ENCODE peak calls at places on chromosomes 6 and 20, in ten cellular contexts. One of them, this sample, is unnamed.
A peak's percentile ranks its signal among the peaks of the same experiment; 100 is the strongest.

GRCh38 chr20:8251201-8251575 is 119.1 kb downstream of the PLCB1 start:
- DNase-seq in fibroblast of lung: no peak
- DNase-seq in OCI-LY7: no peak
- DNase-seq in fibroblast of mammary gland: no peak
- DNase-seq in HEK293T: no peak
- DNase-seq in activated T-helper 1 cell treated with anti-CD3 and anti-CD28 coated beads, Interleukin-2, amount 50 U/mL, for 16 hours: no peak
- DNase-seq in stimulated activated CD8-positive, alpha-beta memory T cell treated with anti-CD3 and anti-CD28 coated beads, Interleukin-12 subunit alpha, Interleukin-12 subunit beta, amount 100 ng/mL, for 4 hours: no peak
- DNase-seq in DMS153: no peak
- DNase-seq in ureter: no peak
- DNase-seq in NCI-H2029: no peak
- DNase-seq in this sample: no peak

GRCh38 chr6:109453594-109454482 is 1.7 kb downstream of the MICAL1 start:
- DNase-seq in NCI-H2029: no peak
- DNase-seq in fibroblast of lung: no peak
- DNase-seq in HEK293T: no peak
- DNase-seq in DMS153: peak; percentile 43
- DNase-seq in fibroblast of mammary gland: no peak
- DNase-seq in OCI-LY7: peak; percentile 52
- DNase-seq in stimulated activated CD8-positive, alpha-beta memory T cell treated with anti-CD3 and anti-CD28 coated beads, Interleukin-12 subunit alpha, Interleukin-12 subunit beta, amount 100 ng/mL, for 4 hours: no peak
- DNase-seq in ureter: peak; percentile 71
- DNase-seq in activated T-helper 1 cell treated with anti-CD3 and anti-CD28 coated beads, Interleukin-2, amount 50 U/mL, for 16 hours: no peak
- DNase-seq in this sample: no peak

GRCh38 chr20:33843854-33844253 is 32.7 kb downstream of the CHMP4B start:
- DNase-seq in activated T-helper 1 cell treated with anti-CD3 and anti-CD28 coated beads, Interleukin-2, amount 50 U/mL, for 16 hours: no peak
- DNase-seq in fibroblast of mammary gland: no peak
- DNase-seq in stimulated activated CD8-positive, alpha-beta memory T cell treated with anti-CD3 and anti-CD28 coated beads, Interleukin-12 subunit alpha, Interleukin-12 subunit beta, amount 100 ng/mL, for 4 hours: no peak
- DNase-seq in HEK293T: no peak
- DNase-seq in ureter: no peak
- DNase-seq in OCI-LY7: no peak
- DNase-seq in fibroblast of lung: no peak
- DNase-seq in DMS153: no peak
- DNase-seq in NCI-H2029: no peak
- DNase-seq in this sample: no peak

GRCh38 chr6:165891320-165891719 is 228.3 kb upstream of the PDE10A start:
- DNase-seq in HEK293T: no peak
- DNase-seq in activated T-helper 1 cell treated with anti-CD3 and anti-CD28 coated beads, Interleukin-2, amount 50 U/mL, for 16 hours: no peak
- DNase-seq in OCI-LY7: no peak
- DNase-seq in DMS153: no peak
- DNase-seq in ureter: no peak
- DNase-seq in fibroblast of lung: no peak
- DNase-seq in fibroblast of mammary gland: no peak
- DNase-seq in stimulated activated CD8-positive, alpha-beta memory T cell treated with anti-CD3 and anti-CD28 coated beads, Interleukin-12 subunit alpha, Interleukin-12 subunit beta, amount 100 ng/mL, for 4 hours: no peak
- DNase-seq in NCI-H2029: no peak
- DNase-seq in this sample: no peak

GRCh38 chr6:2958802-2959201 is 12.6 kb downstream of the SERPINB6 start:
- DNase-seq in fibroblast of mammary gland: no peak
- DNase-seq in DMS153: no peak
- DNase-seq in HEK293T: no peak
- DNase-seq in ureter: no peak
- DNase-seq in activated T-helper 1 cell treated with anti-CD3 and anti-CD28 coated beads, Interleukin-2, amount 50 U/mL, for 16 hours: no peak
- DNase-seq in OCI-LY7: no peak
- DNase-seq in stimulated activated CD8-positive, alpha-beta memory T cell treated with anti-CD3 and anti-CD28 coated beads, Interleukin-12 subunit alpha, Interleukin-12 subunit beta, amount 100 ng/mL, for 4 hours: no peak
- DNase-seq in NCI-H2029: no peak
- DNase-seq in fibroblast of lung: no peak
- DNase-seq in this sample: no peak

GRCh38 chr20:39210331-39211074 is 248.4 kb downstream of the DHX35 start:
- DNase-seq in NCI-H2029: no peak
- DNase-seq in DMS153: no peak
- DNase-seq in fibroblast of mammary gland: no peak
- DNase-seq in HEK293T: no peak
- DNase-seq in stimulated activated CD8-positive, alpha-beta memory T cell treated with anti-CD3 and anti-CD28 coated beads, Interleukin-12 subunit alpha, Interleukin-12 subunit beta, amount 100 ng/mL, for 4 hours: no peak
- DNase-seq in ureter: no peak
- DNase-seq in OCI-LY7: no peak
- DNase-seq in activated T-helper 1 cell treated with anti-CD3 and anti-CD28 coated beads, Interleukin-2, amount 50 U/mL, for 16 hours: no peak
- DNase-seq in fibroblast of lung: no peak
- DNase-seq in this sample: no peak

GRCh38 chr6:18262812-18263560 is 1.3 kb downstream of the DEK start:
- DNase-seq in DMS153: no peak
- DNase-seq in ureter: no peak
- DNase-seq in fibroblast of lung: no peak
- DNase-seq in activated T-helper 1 cell treated with anti-CD3 and anti-CD28 coated beads, Interleukin-2, amount 50 U/mL, for 16 hours: no peak
- DNase-seq in stimulated activated CD8-positive, alpha-beta memory T cell treated with anti-CD3 and anti-CD28 coated beads, Interleukin-12 subunit alpha, Interleukin-12 subunit beta, amount 100 ng/mL, for 4 hours: no peak
- DNase-seq in OCI-LY7: peak; percentile 79
- DNase-seq in fibroblast of mammary gland: peak; percentile 17
- DNase-seq in HEK293T: no peak
- DNase-seq in NCI-H2029: peak; percentile 34
- DNase-seq in this sample: peak; percentile 31

GRCh38 chr20:45827030-45827652 is at the start of gene TNNC2:
- DNase-seq in stimulated activated CD8-positive, alpha-beta memory T cell treated with anti-CD3 and anti-CD28 coated beads, Interleukin-12 subunit alpha, Interleukin-12 subunit beta, amount 100 ng/mL, for 4 hours: no peak
- DNase-seq in fibroblast of lung: no peak
- DNase-seq in activated T-helper 1 cell treated with anti-CD3 and anti-CD28 coated beads, Interleukin-2, amount 50 U/mL, for 16 hours: no peak
- DNase-seq in OCI-LY7: no peak
- DNase-seq in ureter: no peak
- DNase-seq in HEK293T: no peak
- DNase-seq in NCI-H2029: no peak
- DNase-seq in fibroblast of mammary gland: no peak
- DNase-seq in DMS153: no peak
- DNase-seq in this sample: no peak

GRCh38 chr6:108564178-108564577 is 3.5 kb downstream of the FOXO3 start:
- DNase-seq in fibroblast of mammary gland: peak; percentile 99
- DNase-seq in activated T-helper 1 cell treated with anti-CD3 and anti-CD28 coated beads, Interleukin-2, amount 50 U/mL, for 16 hours: no peak
- DNase-seq in ureter: no peak
- DNase-seq in stimulated activated CD8-positive, alpha-beta memory T cell treated with anti-CD3 and anti-CD28 coated beads, Interleukin-12 subunit alpha, Interleukin-12 subunit beta, amount 100 ng/mL, for 4 hours: no peak
- DNase-seq in HEK293T: no peak
- DNase-seq in fibroblast of lung: peak; percentile 99
- DNase-seq in DMS153: no peak
- DNase-seq in NCI-H2029: no peak
- DNase-seq in OCI-LY7: no peak
- DNase-seq in this sample: peak; percentile 94

GRCh38 chr20:25706793-25707192 is 10.1 kb upstream of the ZNF337 start:
- DNase-seq in fibroblast of lung: no peak
- DNase-seq in NCI-H2029: no peak
- DNase-seq in ureter: no peak
- DNase-seq in OCI-LY7: no peak
- DNase-seq in DMS153: no peak
- DNase-seq in activated T-helper 1 cell treated with anti-CD3 and anti-CD28 coated beads, Interleukin-2, amount 50 U/mL, for 16 hours: no peak
- DNase-seq in fibroblast of mammary gland: no peak
- DNase-seq in stimulated activated CD8-positive, alpha-beta memory T cell treated with anti-CD3 and anti-CD28 coated beads, Interleukin-12 subunit alpha, Interleukin-12 subunit beta, amount 100 ng/mL, for 4 hours: no peak
- DNase-seq in HEK293T: no peak
- DNase-seq in this sample: no peak

GRCh38 chr20:1875762-1876161 is 19.4 kb upstream of the SIRPA start:
- DNase-seq in fibroblast of mammary gland: no peak
- DNase-seq in HEK293T: no peak
- DNase-seq in NCI-H2029: no peak
- DNase-seq in stimulated activated CD8-positive, alpha-beta memory T cell treated with anti-CD3 and anti-CD28 coated beads, Interleukin-12 subunit alpha, Interleukin-12 subunit beta, amount 100 ng/mL, for 4 hours: no peak
- DNase-seq in OCI-LY7: no peak
- DNase-seq in DMS153: peak; percentile 25
- DNase-seq in fibroblast of lung: no peak
- DNase-seq in ureter: no peak
- DNase-seq in activated T-helper 1 cell treated with anti-CD3 and anti-CD28 coated beads, Interleukin-2, amount 50 U/mL, for 16 hours: no peak
- DNase-seq in this sample: no peak

GRCh38 chr6:93047033-93047432 is 372.3 kb downstream of the EPHA7 start:
- DNase-seq in stimulated activated CD8-positive, alpha-beta memory T cell treated with anti-CD3 and anti-CD28 coated beads, Interleukin-12 subunit alpha, Interleukin-12 subunit beta, amount 100 ng/mL, for 4 hours: no peak
- DNase-seq in ureter: no peak
- DNase-seq in HEK293T: peak; percentile 7
- DNase-seq in activated T-helper 1 cell treated with anti-CD3 and anti-CD28 coated beads, Interleukin-2, amount 50 U/mL, for 16 hours: no peak
- DNase-seq in NCI-H2029: no peak
- DNase-seq in OCI-LY7: no peak
- DNase-seq in DMS153: no peak
- DNase-seq in fibroblast of mammary gland: no peak
- DNase-seq in fibroblast of lung: no peak
- DNase-seq in this sample: no peak

GRCh38 chr20:7924692-7925091 is 15.6 kb downstream of the HAO1 start:
- DNase-seq in stimulated activated CD8-positive, alpha-beta memory T cell treated with anti-CD3 and anti-CD28 coated beads, Interleukin-12 subunit alpha, Interleukin-12 subunit beta, amount 100 ng/mL, for 4 hours: no peak
- DNase-seq in NCI-H2029: no peak
- DNase-seq in activated T-helper 1 cell treated with anti-CD3 and anti-CD28 coated beads, Interleukin-2, amount 50 U/mL, for 16 hours: no peak
- DNase-seq in fibroblast of lung: peak; percentile 95
- DNase-seq in OCI-LY7: no peak
- DNase-seq in ureter: no peak
- DNase-seq in DMS153: no peak
- DNase-seq in HEK293T: no peak
- DNase-seq in fibroblast of mammary gland: peak; percentile 94
- DNase-seq in this sample: peak; percentile 92

GRCh38 chr20:3173582-3174441 is 463 bp upstream of the LZTS3 start:
- DNase-seq in fibroblast of lung: peak; percentile 67
- DNase-seq in activated T-helper 1 cell treated with anti-CD3 and anti-CD28 coated beads, Interleukin-2, amount 50 U/mL, for 16 hours: peak; percentile 86
- DNase-seq in fibroblast of mammary gland: peak; percentile 59
- DNase-seq in ureter: peak; percentile 88
- DNase-seq in DMS153: peak; percentile 46
- DNase-seq in stimulated activated CD8-positive, alpha-beta memory T cell treated with anti-CD3 and anti-CD28 coated beads, Interleukin-12 subunit alpha, Interleukin-12 subunit beta, amount 100 ng/mL, for 4 hours: peak; percentile 82
- DNase-seq in HEK293T: peak; percentile 97
- DNase-seq in OCI-LY7: peak; percentile 91
- DNase-seq in NCI-H2029: peak; percentile 77
- DNase-seq in this sample: peak; percentile 73

GRCh38 chr20:53706511-53707031 is 112.9 kb upstream of the ZNF217 start:
- DNase-seq in fibroblast of lung: peak; percentile 59
- DNase-seq in HEK293T: no peak
- DNase-seq in activated T-helper 1 cell treated with anti-CD3 and anti-CD28 coated beads, Interleukin-2, amount 50 U/mL, for 16 hours: no peak
- DNase-seq in OCI-LY7: peak; percentile 58
- DNase-seq in fibroblast of mammary gland: no peak
- DNase-seq in DMS153: no peak
- DNase-seq in stimulated activated CD8-positive, alpha-beta memory T cell treated with anti-CD3 and anti-CD28 coated beads, Interleukin-12 subunit alpha, Interleukin-12 subunit beta, amount 100 ng/mL, for 4 hours: no peak
- DNase-seq in ureter: no peak
- DNase-seq in NCI-H2029: no peak
- DNase-seq in this sample: no peak

GRCh38 chr20:64223526-64224067 is 32.0 kb upstream of the PCMTD2 start:
- DNase-seq in fibroblast of lung: peak; percentile 44
- DNase-seq in ureter: no peak
- DNase-seq in HEK293T: peak; percentile 69
- DNase-seq in activated T-helper 1 cell treated with anti-CD3 and anti-CD28 coated beads, Interleukin-2, amount 50 U/mL, for 16 hours: no peak
- DNase-seq in stimulated activated CD8-positive, alpha-beta memory T cell treated with anti-CD3 and anti-CD28 coated beads, Interleukin-12 subunit alpha, Interleukin-12 subunit beta, amount 100 ng/mL, for 4 hours: no peak
- DNase-seq in DMS153: no peak
- DNase-seq in NCI-H2029: peak; percentile 57
- DNase-seq in fibroblast of mammary gland: peak; percentile 14
- DNase-seq in OCI-LY7: peak; percentile 49
- DNase-seq in this sample: peak; percentile 58

GRCh38 chr6:11754625-11755289 is 23.8 kb downstream of the ADTRP start:
- DNase-seq in stimulated activated CD8-positive, alpha-beta memory T cell treated with anti-CD3 and anti-CD28 coated beads, Interleukin-12 subunit alpha, Interleukin-12 subunit beta, amount 100 ng/mL, for 4 hours: no peak
- DNase-seq in ureter: no peak
- DNase-seq in activated T-helper 1 cell treated with anti-CD3 and anti-CD28 coated beads, Interleukin-2, amount 50 U/mL, for 16 hours: no peak
- DNase-seq in HEK293T: no peak
- DNase-seq in OCI-LY7: no peak
- DNase-seq in DMS153: no peak
- DNase-seq in NCI-H2029: no peak
- DNase-seq in fibroblast of mammary gland: peak; percentile 88
- DNase-seq in fibroblast of lung: peak; percentile 65
- DNase-seq in this sample: peak; percentile 87

GRCh38 chr20:37486186-37486999 is 34.7 kb upstream of the NNAT start:
- DNase-seq in DMS153: no peak
- DNase-seq in NCI-H2029: no peak
- DNase-seq in stimulated activated CD8-positive, alpha-beta memory T cell treated with anti-CD3 and anti-CD28 coated beads, Interleukin-12 subunit alpha, Interleukin-12 subunit beta, amount 100 ng/mL, for 4 hours: no peak
- DNase-seq in activated T-helper 1 cell treated with anti-CD3 and anti-CD28 coated beads, Interleukin-2, amount 50 U/mL, for 16 hours: no peak
- DNase-seq in ureter: no peak
- DNase-seq in HEK293T: no peak
- DNase-seq in OCI-LY7: no peak
- DNase-seq in fibroblast of lung: no peak
- DNase-seq in fibroblast of mammary gland: no peak
- DNase-seq in this sample: no peak

GRCh38 chr6:1600764-1601615 is 8.7 kb upstream of the FOXC1 start:
- DNase-seq in DMS153: no peak
- DNase-seq in fibroblast of lung: no peak
- DNase-seq in ureter: no peak
- DNase-seq in NCI-H2029: no peak
- DNase-seq in fibroblast of mammary gland: no peak
- DNase-seq in activated T-helper 1 cell treated with anti-CD3 and anti-CD28 coated beads, Interleukin-2, amount 50 U/mL, for 16 hours: no peak
- DNase-seq in HEK293T: no peak
- DNase-seq in stimulated activated CD8-positive, alpha-beta memory T cell treated with anti-CD3 and anti-CD28 coated beads, Interleukin-12 subunit alpha, Interleukin-12 subunit beta, amount 100 ng/mL, for 4 hours: no peak
- DNase-seq in OCI-LY7: no peak
- DNase-seq in this sample: no peak

GRCh38 chr6:56840467-56841371 is 114.2 kb upstream of the BEND6 start:
- DNase-seq in OCI-LY7: no peak
- DNase-seq in fibroblast of mammary gland: peak; percentile 84
- DNase-seq in activated T-helper 1 cell treated with anti-CD3 and anti-CD28 coated beads, Interleukin-2, amount 50 U/mL, for 16 hours: no peak
- DNase-seq in DMS153: peak; percentile 39
- DNase-seq in ureter: no peak
- DNase-seq in NCI-H2029: no peak
- DNase-seq in stimulated activated CD8-positive, alpha-beta memory T cell treated with anti-CD3 and anti-CD28 coated beads, Interleukin-12 subunit alpha, Interleukin-12 subunit beta, amount 100 ng/mL, for 4 hours: no peak
- DNase-seq in fibroblast of lung: peak; percentile 89
- DNase-seq in HEK293T: no peak
- DNase-seq in this sample: peak; percentile 76

GRCh38 chr6:54267798-54268197 is 40.4 kb upstream of the TINAG start:
- DNase-seq in fibroblast of lung: peak; percentile 42
- DNase-seq in HEK293T: peak; percentile 43
- DNase-seq in OCI-LY7: peak; percentile 26
- DNase-seq in fibroblast of mammary gland: peak; percentile 58
- DNase-seq in stimulated activated CD8-positive, alpha-beta memory T cell treated with anti-CD3 and anti-CD28 coated beads, Interleukin-12 subunit alpha, Interleukin-12 subunit beta, amount 100 ng/mL, for 4 hours: no peak
- DNase-seq in activated T-helper 1 cell treated with anti-CD3 and anti-CD28 coated beads, Interleukin-2, amount 50 U/mL, for 16 hours: no peak
- DNase-seq in ureter: no peak
- DNase-seq in NCI-H2029: no peak
- DNase-seq in DMS153: peak; percentile 7
- DNase-seq in this sample: no peak

GRCh38 chr6:106475280-106475679 is 114.8 kb downstream of the CRYBG1 start:
- DNase-seq in HEK293T: no peak
- DNase-seq in fibroblast of mammary gland: peak; percentile 37
- DNase-seq in activated T-helper 1 cell treated with anti-CD3 and anti-CD28 coated beads, Interleukin-2, amount 50 U/mL, for 16 hours: no peak
- DNase-seq in DMS153: no peak
- DNase-seq in fibroblast of lung: peak; percentile 63
- DNase-seq in NCI-H2029: no peak
- DNase-seq in ureter: no peak
- DNase-seq in stimulated activated CD8-positive, alpha-beta memory T cell treated with anti-CD3 and anti-CD28 coated beads, Interleukin-12 subunit alpha, Interleukin-12 subunit beta, amount 100 ng/mL, for 4 hours: no peak
- DNase-seq in OCI-LY7: no peak
- DNase-seq in this sample: peak; percentile 41

GRCh38 chr6:35552285-35552917 is 39.7 kb upstream of the TULP1 start:
- DNase-seq in OCI-LY7: peak; percentile 39
- DNase-seq in fibroblast of lung: no peak
- DNase-seq in stimulated activated CD8-positive, alpha-beta memory T cell treated with anti-CD3 and anti-CD28 coated beads, Interleukin-12 subunit alpha, Interleukin-12 subunit beta, amount 100 ng/mL, for 4 hours: peak; percentile 22
- DNase-seq in NCI-H2029: no peak
- DNase-seq in activated T-helper 1 cell treated with anti-CD3 and anti-CD28 coated beads, Interleukin-2, amount 50 U/mL, for 16 hours: peak; percentile 39
- DNase-seq in ureter: no peak
- DNase-seq in fibroblast of mammary gland: peak; percentile 56
- DNase-seq in HEK293T: peak; percentile 49
- DNase-seq in DMS153: no peak
- DNase-seq in this sample: peak; percentile 69

GRCh38 chr6:28587746-28588075 is 62.0 kb downstream of the GPX5 start:
- DNase-seq in fibroblast of mammary gland: peak; percentile 48
- DNase-seq in DMS153: no peak
- DNase-seq in ureter: no peak
- DNase-seq in fibroblast of lung: peak; percentile 46
- DNase-seq in activated T-helper 1 cell treated with anti-CD3 and anti-CD28 coated beads, Interleukin-2, amount 50 U/mL, for 16 hours: no peak
- DNase-seq in NCI-H2029: no peak
- DNase-seq in HEK293T: no peak
- DNase-seq in stimulated activated CD8-positive, alpha-beta memory T cell treated with anti-CD3 and anti-CD28 coated beads, Interleukin-12 subunit alpha, Interleukin-12 subunit beta, amount 100 ng/mL, for 4 hours: no peak
- DNase-seq in OCI-LY7: no peak
- DNase-seq in this sample: no peak

GRCh38 chr6:43897571-43898302 is 127.7 kb downstream of the VEGFA start:
- DNase-seq in DMS153: no peak
- DNase-seq in stimulated activated CD8-positive, alpha-beta memory T cell treated with anti-CD3 and anti-CD28 coated beads, Interleukin-12 subunit alpha, Interleukin-12 subunit beta, amount 100 ng/mL, for 4 hours: no peak
- DNase-seq in fibroblast of mammary gland: no peak
- DNase-seq in activated T-helper 1 cell treated with anti-CD3 and anti-CD28 coated beads, Interleukin-2, amount 50 U/mL, for 16 hours: no peak
- DNase-seq in OCI-LY7: no peak
- DNase-seq in fibroblast of lung: no peak
- DNase-seq in HEK293T: no peak
- DNase-seq in NCI-H2029: no peak
- DNase-seq in ureter: no peak
- DNase-seq in this sample: no peak

GRCh38 chr20:59350330-59351147 is 50.1 kb downstream of the EDN3 start:
- DNase-seq in DMS153: no peak
- DNase-seq in ureter: no peak
- DNase-seq in activated T-helper 1 cell treated with anti-CD3 and anti-CD28 coated beads, Interleukin-2, amount 50 U/mL, for 16 hours: no peak
- DNase-seq in fibroblast of mammary gland: no peak
- DNase-seq in NCI-H2029: no peak
- DNase-seq in fibroblast of lung: no peak
- DNase-seq in OCI-LY7: no peak
- DNase-seq in stimulated activated CD8-positive, alpha-beta memory T cell treated with anti-CD3 and anti-CD28 coated beads, Interleukin-12 subunit alpha, Interleukin-12 subunit beta, amount 100 ng/mL, for 4 hours: no peak
- DNase-seq in HEK293T: no peak
- DNase-seq in this sample: no peak

GRCh38 chr6:127117979-127118504 is 429 bp upstream of the RSPO3 start:
- DNase-seq in activated T-helper 1 cell treated with anti-CD3 and anti-CD28 coated beads, Interleukin-2, amount 50 U/mL, for 16 hours: no peak
- DNase-seq in fibroblast of mammary gland: no peak
- DNase-seq in fibroblast of lung: peak; percentile 21
- DNase-seq in ureter: no peak
- DNase-seq in DMS153: no peak
- DNase-seq in stimulated activated CD8-positive, alpha-beta memory T cell treated with anti-CD3 and anti-CD28 coated beads, Interleukin-12 subunit alpha, Interleukin-12 subunit beta, amount 100 ng/mL, for 4 hours: no peak
- DNase-seq in OCI-LY7: no peak
- DNase-seq in HEK293T: peak; percentile 33
- DNase-seq in NCI-H2029: no peak
- DNase-seq in this sample: peak; percentile 32

GRCh38 chr20:60680554-60680953 is 571.5 kb upstream of the CDH4 start:
- DNase-seq in OCI-LY7: no peak
- DNase-seq in NCI-H2029: peak; percentile 9
- DNase-seq in fibroblast of mammary gland: no peak
- DNase-seq in activated T-helper 1 cell treated with anti-CD3 and anti-CD28 coated beads, Interleukin-2, amount 50 U/mL, for 16 hours: no peak
- DNase-seq in DMS153: no peak
- DNase-seq in ureter: no peak
- DNase-seq in stimulated activated CD8-positive, alpha-beta memory T cell treated with anti-CD3 and anti-CD28 coated beads, Interleukin-12 subunit alpha, Interleukin-12 subunit beta, amount 100 ng/mL, for 4 hours: no peak
- DNase-seq in fibroblast of lung: no peak
- DNase-seq in HEK293T: no peak
- DNase-seq in this sample: no peak

This sample was measured in foreskin fibroblast.